ENCODE peak calls at places on chromosomes 4 and X, in seven cellular contexts. W is upper lobe of left lung, U is natural killer cell, T is testis, Y is right lobe of liver, R is left ventricle myocardium inferior, F is fibroblast of mammary gland. B is an unnamed sample.

GRCh38 chr4:126738926-126739325 is 893.8 kb upstream of the INTU start:
- DNase-seq in W (no peak), Y (no peak), U (no peak), T (no peak), R (no peak), F (peak; percentile 83), B (no peak)

GRCh38 chrX:7117587-7117986 is 29.9 kb upstream of the STS start:
- DNase-seq in F (no peak), R (no peak), T (no peak), W (no peak), Y (no peak), U (no peak), B (no peak)

GRCh38 chr4:156754832-156755570 is 216.6 kb downstream of the PDGFC start:
- DNase-seq in W (no peak), F (peak; percentile 48), R (no peak), U (no peak), T (no peak), Y (no peak), B (no peak)

GRCh38 chr4:151785484-151786157 is 24.8 kb upstream of the GATB start:
- DNase-seq in T (no peak), F (no peak), Y (no peak), R (no peak), W (no peak), U (no peak), B (no peak)

GRCh38 chr4:111074523-111075114 is 451.7 kb upstream of the PITX2 start:
- DNase-seq in W (no peak), T (no peak), Y (no peak), F (no peak), U (no peak), R (no peak), B (no peak)

GRCh38 chrX:24023972-24024664 is 2.9 kb downstream of the KLHL15 start:
- DNase-seq in R (no peak), Y (no peak), T (no peak), U (no peak), W (no peak), F (peak; percentile 16), B (no peak)

GRCh38 chrX:75522565-75523411 is at the start of gene ZDHHC15:
- DNase-seq in T (peak; percentile 64), W (peak; percentile 57), U (no peak), Y (peak; percentile 55), R (peak; percentile 54), F (peak; percentile 8), B (peak; percentile 57)

GRCh38 chr4:3224971-3225850 is 23.7 kb upstream of the MSANTD1 start:
- DNase-seq in T (no peak), W (no peak), U (no peak), R (peak; percentile 11), F (no peak), Y (peak; percentile 40), B (no peak)

GRCh38 chrX:75067931-75068330 is 88.2 kb downstream of the ABCB7 start:
- DNase-seq in T (no peak), U (no peak), F (peak; percentile 54), W (no peak), R (no peak), Y (no peak), B (no peak)

GRCh38 chr4:156475322-156475721 is 496.3 kb downstream of the PDGFC start:
- DNase-seq in T (no peak), U (no peak), W (no peak), R (no peak), F (peak; percentile 75), Y (no peak), B (no peak)

GRCh38 chr4:181569553-181569952 is 673.6 kb upstream of the TENM3 start:
- DNase-seq in W (no peak), U (no peak), F (peak; percentile 73), Y (no peak), R (no peak), T (no peak), B (no peak)

GRCh38 chrX:106932492-106932923 is 12.3 kb downstream of the CLDN2 start:
- DNase-seq in W (no peak), R (no peak), U (no peak), Y (no peak), F (peak; percentile 56), T (no peak), B (no peak)

GRCh38 chrX:50469206-50469605 is 1.4 kb downstream of the DGKK start:
- DNase-seq in W (no peak), Y (no peak), R (no peak), U (no peak), T (no peak), F (no peak), B (peak; percentile 14)

GRCh38 chrX:11509786-11510185 is 155.9 kb downstream of the ARHGAP6 start:
- DNase-seq in F (no peak), T (no peak), W (no peak), U (no peak), R (no peak), Y (no peak), B (no peak)

GRCh38 chr4:89724716-89725115 is 112.2 kb downstream of the SNCA start:
- DNase-seq in Y (no peak), T (no peak), W (no peak), F (peak; percentile 70), R (no peak), U (no peak), B (no peak)

GRCh38 chrX:47212381-47213293 is 5.8 kb upstream of the CDK16 start:
- DNase-seq in U (no peak), F (no peak), Y (peak; percentile 12), W (no peak), T (no peak), R (no peak), B (no peak)

GRCh38 chrX:37787353-37787869 is 7.6 kb downstream of the CYBB start:
- DNase-seq in F (no peak), Y (no peak), R (no peak), W (no peak), T (no peak), U (no peak), B (no peak)

GRCh38 chrX:49186125-49187027 is at the start of gene PRICKLE3:
- DNase-seq in U (peak; percentile 67), T (peak; percentile 82), F (peak; percentile 54), Y (peak; percentile 91), W (peak; percentile 91), R (peak; percentile 85), B (peak; percentile 66)

GRCh38 chr4:177051473-177052060 is 258.1 kb upstream of the NEIL3 start:
- DNase-seq in R (no peak), F (peak; percentile 51), Y (no peak), U (no peak), W (no peak), T (peak; percentile 68), B (no peak)

GRCh38 chr4:186982160-186982559 is 258.5 kb upstream of the FAT1 start:
- DNase-seq in Y (no peak), F (no peak), W (no peak), T (no peak), R (no peak), U (no peak), B (no peak)

GRCh38 chrX:19375546-19375945 is 31.8 kb downstream of the PDHA1 start:
- DNase-seq in T (no peak), W (no peak), U (no peak), R (no peak), Y (no peak), F (no peak), B (no peak)

GRCh38 chrX:93428497-93428896 is 244.9 kb downstream of the NAP1L3 start:
- DNase-seq in U (no peak), F (no peak), T (no peak), Y (no peak), R (no peak), W (no peak), B (no peak)
- TF ChIP-seq CTCF in U (no peak), F (no peak), T (no peak), Y (no peak), R (no peak), W (no peak), B (no peak)

GRCh38 chrX:140664939-140665338 is 44.6 kb upstream of the LINC00632 start:
- DNase-seq in R (no peak), F (peak; percentile 16), T (no peak), U (no peak), Y (no peak), W (no peak), B (no peak)

GRCh38 chrX:140661657-140662056 is 47.9 kb upstream of the LINC00632 start:
- DNase-seq in W (no peak), U (no peak), R (no peak), Y (no peak), F (no peak), T (no peak), B (no peak)
- TF ChIP-seq CTCF in W (no peak), U (no peak), R (no peak), Y (peak; percentile 33), F (no peak), T (no peak), B (no peak)

DNA sequence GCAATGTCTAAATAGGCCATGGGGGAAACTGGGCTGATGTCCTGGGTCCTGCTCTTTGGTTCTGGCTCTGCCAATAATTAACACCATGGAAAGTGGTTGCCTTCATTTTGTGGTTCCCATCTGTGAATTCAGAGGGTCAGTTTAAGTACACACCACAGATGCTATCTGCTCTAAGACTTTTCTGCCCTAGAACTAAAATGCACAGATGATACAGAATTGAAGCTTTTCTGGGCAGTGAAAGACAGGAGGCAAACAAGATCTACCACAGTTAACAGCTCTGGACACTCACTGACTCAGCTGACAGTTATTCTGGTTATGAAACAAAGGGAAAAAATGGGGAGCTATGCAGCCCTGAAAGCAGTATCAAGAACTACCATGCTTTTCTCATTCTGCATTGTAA is 37.3 kb downstream of the APBB2 start:
- DNase-seq in F (peak; percentile 79), T (no peak), U (no peak), R (no peak), Y (no peak), W (no peak), B (no peak)
- TF ChIP-seq CTCF in F (peak; percentile 35), T (no peak), U (no peak), R (no peak), Y (no peak), W (no peak), B (no peak)

GRCh38 chrX:16992411-16992810 is 46.0 kb downstream of the REPS2 start:
- DNase-seq in W (no peak), R (no peak), Y (no peak), T (no peak), F (no peak), U (no peak), B (no peak)

GRCh38 chrX:16992902-16993301 is 46.4 kb downstream of the REPS2 start:
- DNase-seq in T (no peak), R (no peak), W (no peak), U (no peak), Y (no peak), F (no peak), B (no peak)

GRCh38 chrX:16997313-16997712 is 50.9 kb downstream of the REPS2 start:
- DNase-seq in T (no peak), R (no peak), W (no peak), Y (peak; percentile 67), F (no peak), U (no peak), B (no peak)

GRCh38 chrX:16990839-16991238 is 44.4 kb downstream of the REPS2 start:
- DNase-seq in W (no peak), F (no peak), R (no peak), T (no peak), Y (no peak), U (no peak), B (no peak)

DNA sequence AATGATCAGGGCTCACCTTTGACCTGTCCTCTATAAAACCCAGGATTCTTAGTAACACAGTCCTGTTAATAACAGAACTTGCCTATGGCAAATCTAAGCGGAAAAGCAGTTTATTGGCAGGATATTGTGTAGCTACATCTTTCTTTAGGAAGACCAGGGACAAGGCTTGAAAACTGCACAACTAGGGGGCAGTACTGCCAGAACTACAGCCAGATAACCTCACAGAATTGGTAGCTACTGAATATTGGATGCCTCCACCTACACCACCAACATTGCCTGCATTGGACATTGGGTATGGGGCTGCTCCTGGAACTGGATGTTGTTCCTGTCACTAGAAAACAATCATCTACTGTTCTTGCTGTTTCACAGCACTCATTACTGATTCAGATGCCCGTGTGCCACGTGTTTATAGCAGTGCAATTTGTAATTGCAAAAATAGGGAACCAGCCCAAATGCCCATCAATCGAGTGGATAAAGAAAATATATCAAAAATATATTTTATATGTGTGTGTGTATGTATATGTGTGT is 47.4 kb downstream of the REPS2 start:
- DNase-seq in T (no peak), F (no peak), U (no peak), W (no peak), Y (no peak), R (no peak), B (no peak)
- TF ChIP-seq CTCF in T (no peak), F (peak; percentile 28), U (no peak), W (no peak), Y (no peak), R (no peak), B (no peak)

B was measured in mesothelial cell of epicardium.